ENCODE peak calls at places on chromosomes 12 and 14, in seven cellular contexts. I is stimulated activated CD4-positive, alpha-beta T cell treated with anti-CD3 and anti-CD28 coated beads, Interleukin-15, amount 100 ng/mL, for 1 hour; W is H9; J is H54; C is T-helper 1 cell; Z is pancreas; X is cardiac muscle cell. V is an unnamed sample.

GRCh38 chr12:110354172-110354780 is 49.2 kb downstream of the ANAPC7 start:
- DNase-seq in I (no peak), W (no peak), J (no peak), C (no peak), Z (no peak), X (peak; percentile 76), V (no peak)

GRCh38 chr14:37213016-37213415 is 15.3 kb downstream of the MIPOL1 start:
- DNase-seq in I (no peak), W (no peak), J (no peak), C (no peak), Z (no peak), X (no peak), V (no peak)

GRCh38 chr14:101372494-101372813 is 188.8 kb upstream of the DIO3 start:
- DNase-seq in I (no peak), W (no peak), J (no peak), C (no peak), Z (no peak), X (no peak), V (no peak)

GRCh38 chr14:52876311-52876710 is 74.5 kb downstream of the FERMT2 start:
- DNase-seq in I (no peak), W (no peak), J (no peak), C (no peak), Z (no peak), X (peak; percentile 70), V (no peak)

GRCh38 chr14:39267592-39268112 is 33.9 kb downstream of the MIA2 start:
- DNase-seq in I (no peak), W (no peak), J (no peak), C (no peak), Z (no peak), X (peak; percentile 23), V (no peak)

GRCh38 chr12:66709893-66710292 is 31.0 kb upstream of the GRIP1 start:
- DNase-seq in I (no peak), W (no peak), J (no peak), C (no peak), Z (no peak), X (no peak), V (no peak)

GRCh38 chr12:58269476-58269875 is 328.1 kb downstream of the ATP23 start:
- DNase-seq in I (no peak), W (no peak), J (no peak), C (no peak), Z (no peak), X (peak; percentile 15), V (no peak)

GRCh38 chr14:89017417-89017816 is 193.0 kb downstream of the TTC8 start:
- DNase-seq in I (no peak), W (no peak), J (no peak), C (no peak), Z (no peak), X (no peak), V (no peak)

GRCh38 chr12:72134934-72135333 is 137.2 kb upstream of the TRHDE start:
- DNase-seq in I (no peak), W (no peak), J (no peak), C (no peak), Z (no peak), X (no peak), V (no peak)

GRCh38 chr14:94445003-94445402 is 7.6 kb downstream of the SERPINA11 start:
- DNase-seq in I (no peak), W (no peak), J (no peak), C (no peak), Z (no peak), X (no peak), V (no peak)

GRCh38 chr14:92922883-92923743 is at the start of gene CHGA:
- DNase-seq in I (peak; percentile 32), W (peak; percentile 82), J (no peak), C (peak; percentile 21), Z (peak; percentile 42), X (peak; percentile 55), V (peak; percentile 50)

GRCh38 chr12:77893918-77894317 is 63.2 kb downstream of the NAV3 start:
- DNase-seq in I (no peak), W (no peak), J (no peak), C (no peak), Z (peak; percentile 88), X (peak; percentile 34), V (no peak)

GRCh38 chr12:104517880-104518279 is 61.1 kb downstream of the CHST11 start:
- DNase-seq in I (no peak), W (no peak), J (no peak), C (no peak), Z (no peak), X (no peak), V (no peak)

GRCh38 chr12:116489116-116489515 is 70.1 kb upstream of the MAP1LC3B2 start:
- DNase-seq in I (no peak), W (no peak), J (no peak), C (no peak), Z (no peak), X (no peak), V (no peak)

GRCh38 chr12:3222935-3223334 is 145.8 kb downstream of the TSPAN9 start:
- DNase-seq in I (no peak), W (no peak), J (no peak), C (no peak), Z (no peak), X (no peak), V (no peak)

GRCh38 chr12:48972213-48973021 is 882 bp upstream of the WNT10B start:
- DNase-seq in I (no peak), W (peak; percentile 68), J (peak; percentile 75), C (no peak), Z (no peak), X (no peak), V (no peak)

GRCh38 chr14:50335989-50336391 is 23.9 kb downstream of the DMAC2L start:
- DNase-seq in I (no peak), W (no peak), J (no peak), C (no peak), Z (no peak), X (peak; percentile 71), V (no peak)

GRCh38 chr14:23097786-23098185 is 2.5 kb downstream of the C14orf119 start:
- DNase-seq in I (no peak), W (no peak), J (no peak), C (no peak), Z (no peak), X (no peak), V (no peak)

GRCh38 chr14:49294736-49295135 is 291.4 kb downstream of the RPS29 start:
- DNase-seq in I (no peak), W (no peak), J (no peak), C (no peak), Z (no peak), X (no peak), V (no peak)

GRCh38 chr12:104721944-104722343 is 236.1 kb downstream of the SLC41A2 start:
- DNase-seq in I (no peak), W (no peak), J (no peak), C (no peak), Z (no peak), X (no peak), V (no peak)

GRCh38 chr14:105944632-105945610 is 418.5 kb downstream of the TMEM121 start:
- DNase-seq in I (peak; percentile 71), W (no peak), J (peak; percentile 57), C (peak; percentile 54), Z (peak; percentile 47), X (no peak), V (peak; percentile 69)

GRCh38 chr12:68896881-68897540 is 36.0 kb downstream of the CPM start:
- DNase-seq in I (no peak), W (no peak), J (no peak), C (no peak), Z (no peak), X (peak; percentile 30), V (no peak)

GRCh38 chr12:113910751-113911272 is 55.3 kb downstream of the RBM19 start:
- DNase-seq in I (no peak), W (no peak), J (no peak), C (no peak), Z (no peak), X (no peak), V (no peak)

GRCh38 chr14:61147369-61147897 is 133.7 kb downstream of the TMEM30B start:
- DNase-seq in I (no peak), W (no peak), J (no peak), C (no peak), Z (no peak), X (peak; percentile 50), V (no peak)

GRCh38 chr14:36835145-36835544 is 173.5 kb downstream of the PAX9 start:
- DNase-seq in I (no peak), W (no peak), J (no peak), C (no peak), Z (no peak), X (no peak), V (no peak)

GRCh38 chr14:43438056-43438455 is 1069.0 kb downstream of the FSCB start:
- DNase-seq in I (no peak), W (no peak), J (no peak), C (no peak), Z (no peak), X (no peak), V (no peak)

GRCh38 chr14:63174760-63175191 is 29.5 kb upstream of the RHOJ start:
- DNase-seq in I (no peak), W (peak; percentile 34), J (no peak), C (no peak), Z (no peak), X (peak; percentile 82), V (no peak)

GRCh38 chr14:72165151-72165715 is 233.0 kb downstream of the RGS6 start:
- DNase-seq in I (no peak), W (no peak), J (no peak), C (no peak), Z (no peak), X (no peak), V (no peak)

GRCh38 chr12:56206373-56207166 is 15.2 kb downstream of the RNF41 start:
- DNase-seq in I (no peak), W (peak; percentile 88), J (no peak), C (peak; percentile 12), Z (peak; percentile 39), X (peak; percentile 64), V (no peak)

GRCh38 chr12:46800160-46800559 is 25.6 kb downstream of the SLC38A4 start:
- DNase-seq in I (no peak), W (no peak), J (no peak), C (no peak), Z (no peak), X (no peak), V (no peak)

GRCh38 chr12:105233045-105233905 is 2.7 kb downstream of the APPL2 start:
- DNase-seq in I (no peak), W (no peak), J (no peak), C (no peak), Z (no peak), X (peak; percentile 35), V (no peak)

GRCh38 chr12:6958609-6959375 is 7.6 kb downstream of the PTPN6 start:
- DNase-seq in I (no peak), W (no peak), J (no peak), C (peak; percentile 68), Z (peak; percentile 36), X (no peak), V (peak; percentile 68)